ENCODE peak calls at places on chromosomes 3 and 15, in six cellular contexts. One of them, this sample, is unnamed.

GRCh38 chr3:96863129-96863740 is 48.8 kb downstream of the EPHA6 start:
- DNase-seq in cardiac muscle cell: peak
- DNase-seq in non-pigmented ciliary epithelial cell: peak
- DNase-seq in GM12865: peak
- DNase-seq in caudate nucleus: no peak
- DNase-seq in T follicular helper cell: no peak
- DNase-seq in this sample: no peak

GRCh38 chr3:13204177-13204581 is 130.9 kb upstream of the IQSEC1 start:
- DNase-seq in caudate nucleus: no peak
- DNase-seq in T follicular helper cell: no peak
- DNase-seq in GM12865: no peak
- DNase-seq in non-pigmented ciliary epithelial cell: no peak
- DNase-seq in cardiac muscle cell: no peak
- DNase-seq in this sample: no peak

GRCh38 chr15:25544076-25544475 is 105.3 kb upstream of the UBE3A start:
- DNase-seq in GM12865: no peak
- DNase-seq in cardiac muscle cell: no peak
- DNase-seq in caudate nucleus: no peak
- DNase-seq in T follicular helper cell: no peak
- DNase-seq in non-pigmented ciliary epithelial cell: no peak
- DNase-seq in this sample: no peak

GRCh38 chr3:30596161-30596560 is 10.2 kb upstream of the TGFBR2 start:
- DNase-seq in non-pigmented ciliary epithelial cell: no peak
- DNase-seq in GM12865: no peak
- DNase-seq in cardiac muscle cell: no peak
- DNase-seq in caudate nucleus: no peak
- DNase-seq in T follicular helper cell: no peak
- DNase-seq in this sample: no peak

GRCh38 chr15:74642724-74643367 is 27.2 kb downstream of the CLK3 start:
- DNase-seq in caudate nucleus: no peak
- DNase-seq in T follicular helper cell: no peak
- DNase-seq in cardiac muscle cell: peak
- DNase-seq in non-pigmented ciliary epithelial cell: peak
- DNase-seq in GM12865: no peak
- DNase-seq in this sample: no peak

GRCh38 chr3:159028706-159029105 is 226.9 kb downstream of the MFSD1 start:
- DNase-seq in GM12865: no peak
- DNase-seq in caudate nucleus: no peak
- DNase-seq in cardiac muscle cell: no peak
- DNase-seq in non-pigmented ciliary epithelial cell: no peak
- DNase-seq in T follicular helper cell: no peak
- DNase-seq in this sample: no peak

GRCh38 chr3:161266731-161267150 is 45.6 kb downstream of the NMD3 start:
- DNase-seq in GM12865: no peak
- DNase-seq in non-pigmented ciliary epithelial cell: peak
- DNase-seq in caudate nucleus: no peak
- DNase-seq in cardiac muscle cell: peak
- DNase-seq in T follicular helper cell: no peak
- DNase-seq in this sample: no peak

GRCh38 chr15:93072440-93073394 is 16.3 kb downstream of the RGMA start:
- DNase-seq in caudate nucleus: no peak
- DNase-seq in T follicular helper cell: no peak
- DNase-seq in cardiac muscle cell: peak
- DNase-seq in GM12865: no peak
- DNase-seq in non-pigmented ciliary epithelial cell: peak
- DNase-seq in this sample: peak

GRCh38 chr3:61841111-61841845 is 279.9 kb downstream of the PTPRG start:
- DNase-seq in T follicular helper cell: no peak
- DNase-seq in caudate nucleus: no peak
- DNase-seq in non-pigmented ciliary epithelial cell: no peak
- DNase-seq in GM12865: no peak
- DNase-seq in cardiac muscle cell: peak
- DNase-seq in this sample: no peak

GRCh38 chr3:38722760-38723568 is 73.5 kb upstream of the SCN5A start:
- DNase-seq in T follicular helper cell: no peak
- DNase-seq in cardiac muscle cell: peak
- DNase-seq in caudate nucleus: no peak
- DNase-seq in GM12865: no peak
- DNase-seq in non-pigmented ciliary epithelial cell: peak
- DNase-seq in this sample: no peak

GRCh38 chr15:88897456-88898194 is 2.3 kb upstream of the HAPLN3 start:
- DNase-seq in caudate nucleus: no peak
- DNase-seq in non-pigmented ciliary epithelial cell: no peak
- DNase-seq in cardiac muscle cell: peak
- DNase-seq in T follicular helper cell: peak
- DNase-seq in GM12865: peak
- DNase-seq in this sample: peak

GRCh38 chr3:141835557-141836224 is 40.8 kb upstream of the ATP1B3 start:
- DNase-seq in T follicular helper cell: no peak
- DNase-seq in caudate nucleus: no peak
- DNase-seq in non-pigmented ciliary epithelial cell: no peak
- DNase-seq in cardiac muscle cell: no peak
- DNase-seq in GM12865: no peak
- DNase-seq in this sample: no peak

GRCh38 chr3:71560665-71561064 is 22.9 kb downstream of the FOXP1 start:
- DNase-seq in cardiac muscle cell: no peak
- DNase-seq in GM12865: no peak
- DNase-seq in caudate nucleus: no peak
- DNase-seq in T follicular helper cell: no peak
- DNase-seq in non-pigmented ciliary epithelial cell: no peak
- DNase-seq in this sample: no peak

GRCh38 chr3:104785966-104786365 is 580.7 kb upstream of the ALCAM start:
- DNase-seq in cardiac muscle cell: no peak
- DNase-seq in non-pigmented ciliary epithelial cell: no peak
- DNase-seq in GM12865: no peak
- DNase-seq in T follicular helper cell: no peak
- DNase-seq in caudate nucleus: no peak
- DNase-seq in this sample: no peak

GRCh38 chr15:95459288-95459687 is 871.2 kb upstream of the NR2F2 start:
- DNase-seq in caudate nucleus: no peak
- DNase-seq in non-pigmented ciliary epithelial cell: no peak
- DNase-seq in T follicular helper cell: no peak
- DNase-seq in GM12865: no peak
- DNase-seq in cardiac muscle cell: peak
- DNase-seq in this sample: no peak

GRCh38 chr15:99963096-99963825 is 230.0 kb upstream of the LYSMD4 start:
- DNase-seq in T follicular helper cell: no peak
- DNase-seq in GM12865: no peak
- DNase-seq in cardiac muscle cell: peak
- DNase-seq in non-pigmented ciliary epithelial cell: no peak
- DNase-seq in caudate nucleus: no peak
- DNase-seq in this sample: no peak

GRCh38 chr15:48823237-48823636 is 12.4 kb upstream of the CEP152 start:
- DNase-seq in GM12865: no peak
- DNase-seq in caudate nucleus: no peak
- DNase-seq in cardiac muscle cell: peak
- DNase-seq in non-pigmented ciliary epithelial cell: no peak
- DNase-seq in T follicular helper cell: no peak
- DNase-seq in this sample: no peak

GRCh38 chr3:178454714-178455113 is 81.5 kb upstream of the KCNMB2 start:
- DNase-seq in cardiac muscle cell: peak
- DNase-seq in T follicular helper cell: no peak
- DNase-seq in caudate nucleus: no peak
- DNase-seq in GM12865: no peak
- DNase-seq in non-pigmented ciliary epithelial cell: no peak
- DNase-seq in this sample: no peak

GRCh38 chr15:66486887-66487286 is 10.7 kb downstream of the SNAPC5 start:
- DNase-seq in caudate nucleus: no peak
- DNase-seq in GM12865: no peak
- DNase-seq in T follicular helper cell: no peak
- DNase-seq in cardiac muscle cell: no peak
- DNase-seq in non-pigmented ciliary epithelial cell: no peak
- DNase-seq in this sample: no peak

GRCh38 chr3:38317186-38317759 is 29.3 kb upstream of the XYLB start:
- DNase-seq in cardiac muscle cell: peak
- DNase-seq in GM12865: no peak
- DNase-seq in caudate nucleus: no peak
- DNase-seq in non-pigmented ciliary epithelial cell: no peak
- DNase-seq in T follicular helper cell: no peak
- DNase-seq in this sample: no peak

GRCh38 chr15:85852969-85853368 is 58.2 kb upstream of the KLHL25 start:
- DNase-seq in caudate nucleus: no peak
- DNase-seq in non-pigmented ciliary epithelial cell: no peak
- DNase-seq in cardiac muscle cell: no peak
- DNase-seq in T follicular helper cell: no peak
- DNase-seq in GM12865: no peak
- DNase-seq in this sample: no peak

GRCh38 chr3:20099020-20099539 is 58.8 kb downstream of the KAT2B start:
- DNase-seq in T follicular helper cell: no peak
- DNase-seq in caudate nucleus: no peak
- DNase-seq in GM12865: no peak
- DNase-seq in cardiac muscle cell: no peak
- DNase-seq in non-pigmented ciliary epithelial cell: no peak
- DNase-seq in this sample: no peak

GRCh38 chr15:84654689-84655453 is 788 bp upstream of the WDR73 start:
- DNase-seq in caudate nucleus: peak
- DNase-seq in GM12865: peak
- DNase-seq in cardiac muscle cell: peak
- DNase-seq in non-pigmented ciliary epithelial cell: no peak
- DNase-seq in T follicular helper cell: peak
- DNase-seq in this sample: peak

GRCh38 chr3:14425574-14426304 is 23.3 kb downstream of the SLC6A6 start:
- DNase-seq in T follicular helper cell: no peak
- DNase-seq in cardiac muscle cell: no peak
- DNase-seq in GM12865: peak
- DNase-seq in non-pigmented ciliary epithelial cell: no peak
- DNase-seq in caudate nucleus: no peak
- DNase-seq in this sample: no peak

GRCh38 chr3:80733522-80734176 is 965.9 kb upstream of the ROBO1 start:
- DNase-seq in GM12865: no peak
- DNase-seq in T follicular helper cell: no peak
- DNase-seq in cardiac muscle cell: peak
- DNase-seq in caudate nucleus: no peak
- DNase-seq in non-pigmented ciliary epithelial cell: peak
- DNase-seq in this sample: no peak

This sample was measured in nucleus accumbens.